ENCODE peak calls at places on chromosome 18, in seven cellular contexts. One of them, this sample, is unnamed. For H3K4me1, the result is how much of the 10 kb centered on the place peaks cover.

GRCh38 chr18:69874058-69874457 is 73.6 kb downstream of the CD226 start:
- DNase-seq in Caco-2: no peak
- DNase-seq in DND-41: no peak
- DNase-seq in lower lobe of right lung: no peak
- DNase-seq in A549: no peak
- DNase-seq in mucosa of descending colon: no peak
- DNase-seq in upper lobe of left lung: no peak
- DNase-seq in this sample: no peak

GRCh38 chr18:74282359-74283254 is 9.2 kb downstream of the CYB5A start:
- DNase-seq in DND-41: no peak
- DNase-seq in Caco-2: peak
- DNase-seq in lower lobe of right lung: no peak
- DNase-seq in mucosa of descending colon: peak
- DNase-seq in A549: no peak
- DNase-seq in upper lobe of left lung: no peak
- DNase-seq in this sample: no peak

GRCh38 chr18:75341267-75341666 is 86.2 kb downstream of the SMIM21 start:
- DNase-seq in A549: no peak
- DNase-seq in lower lobe of right lung: no peak
- DNase-seq in Caco-2: no peak
- DNase-seq in DND-41: no peak
- DNase-seq in upper lobe of left lung: no peak
- DNase-seq in mucosa of descending colon: no peak
- DNase-seq in this sample: no peak

GRCh38 chr18:12500986-12501385 is 93.3 kb downstream of the PRELID3A start:
- DNase-seq in A549: no peak
- DNase-seq in lower lobe of right lung: no peak
- DNase-seq in upper lobe of left lung: no peak
- DNase-seq in DND-41: no peak
- DNase-seq in mucosa of descending colon: no peak
- DNase-seq in Caco-2: no peak
- DNase-seq in this sample: no peak

GRCh38 chr18:14189858-14190257 is 57.6 kb upstream of the ZNF519 start:
- DNase-seq in Caco-2: peak
- DNase-seq in A549: peak
- DNase-seq in mucosa of descending colon: no peak
- DNase-seq in upper lobe of left lung: no peak
- DNase-seq in DND-41: no peak
- DNase-seq in lower lobe of right lung: no peak
- DNase-seq in this sample: no peak

GRCh38 chr18:79657342-79657996 is 22.1 kb upstream of the CTDP1 start:
- DNase-seq in lower lobe of right lung: no peak
- DNase-seq in A549: no peak
- DNase-seq in mucosa of descending colon: no peak
- DNase-seq in DND-41: no peak
- DNase-seq in upper lobe of left lung: no peak
- DNase-seq in Caco-2: no peak
- DNase-seq in this sample: no peak

GRCh38 chr18:13474336-13474735 is 252.0 kb downstream of the FAM210A start:
- DNase-seq in upper lobe of left lung: no peak
- DNase-seq in A549: no peak
- DNase-seq in mucosa of descending colon: no peak
- DNase-seq in lower lobe of right lung: no peak
- DNase-seq in Caco-2: no peak
- DNase-seq in DND-41: no peak
- DNase-seq in this sample: no peak

GRCh38 chr18:63994783-63995399 is 25.0 kb downstream of the SERPINB8 start:
- DNase-seq in upper lobe of left lung: peak
- DNase-seq in mucosa of descending colon: peak
- DNase-seq in lower lobe of right lung: peak
- DNase-seq in DND-41: peak
- DNase-seq in A549: peak
- DNase-seq in Caco-2: peak
- DNase-seq in this sample: peak

GRCh38 chr18:31505161-31505560 is 7.2 kb downstream of the DSG2 start:
- DNase-seq in DND-41: no peak
- DNase-seq in mucosa of descending colon: no peak
- DNase-seq in Caco-2: no peak
- DNase-seq in lower lobe of right lung: no peak
- DNase-seq in upper lobe of left lung: no peak
- DNase-seq in A549: no peak
- DNase-seq in this sample: no peak

GRCh38 chr18:31451625-31452024 is 4.1 kb downstream of the DSG3 start:
- DNase-seq in A549: no peak
- DNase-seq in Caco-2: no peak
- DNase-seq in upper lobe of left lung: no peak
- DNase-seq in DND-41: no peak
- DNase-seq in lower lobe of right lung: no peak
- DNase-seq in mucosa of descending colon: no peak
- DNase-seq in this sample: no peak

GRCh38 chr18:34158881-34159690 is 65.6 kb downstream of the NOL4 start:
- DNase-seq in DND-41: no peak
- DNase-seq in lower lobe of right lung: peak
- DNase-seq in A549: no peak
- DNase-seq in upper lobe of left lung: no peak
- DNase-seq in Caco-2: no peak
- DNase-seq in mucosa of descending colon: peak
- DNase-seq in this sample: no peak

GRCh38 chr18:36733150-36733549 is 95.7 kb downstream of the TPGS2 start:
- DNase-seq in upper lobe of left lung: no peak
- DNase-seq in A549: no peak
- DNase-seq in mucosa of descending colon: no peak
- DNase-seq in lower lobe of right lung: no peak
- DNase-seq in DND-41: no peak
- DNase-seq in Caco-2: no peak
- DNase-seq in this sample: no peak

GRCh38 chr18:71001597-71001996 is 712.8 kb downstream of the SOCS6 start:
- DNase-seq in A549: no peak
- DNase-seq in lower lobe of right lung: no peak
- DNase-seq in upper lobe of left lung: no peak
- DNase-seq in DND-41: no peak
- DNase-seq in Caco-2: no peak
- DNase-seq in mucosa of descending colon: no peak
- DNase-seq in this sample: no peak

GRCh38 chr18:28163201-28163778 is 13.6 kb downstream of the CDH2 start:
- DNase-seq in mucosa of descending colon: no peak
- DNase-seq in A549: no peak
- DNase-seq in Caco-2: no peak
- DNase-seq in DND-41: no peak
- DNase-seq in upper lobe of left lung: no peak
- DNase-seq in lower lobe of right lung: no peak
- DNase-seq in this sample: no peak

GRCh38 chr18:48913201-48913600 is 37.6 kb downstream of the SMAD7 start:
- DNase-seq in DND-41: no peak
- DNase-seq in Caco-2: no peak
- DNase-seq in upper lobe of left lung: no peak
- DNase-seq in mucosa of descending colon: peak
- DNase-seq in lower lobe of right lung: no peak
- DNase-seq in A549: no peak
- DNase-seq in this sample: peak

GRCh38 chr18:48913723-48914122 is 37.0 kb downstream of the SMAD7 start:
- DNase-seq in lower lobe of right lung: no peak
- DNase-seq in upper lobe of left lung: no peak
- DNase-seq in DND-41: no peak
- DNase-seq in A549: no peak
- DNase-seq in mucosa of descending colon: no peak
- DNase-seq in Caco-2: no peak
- DNase-seq in this sample: no peak

GRCh38 chr18:48917579-48918101 is 33.1 kb downstream of the SMAD7 start:
- DNase-seq in Caco-2: no peak
- DNase-seq in upper lobe of left lung: no peak
- DNase-seq in mucosa of descending colon: peak
- DNase-seq in lower lobe of right lung: no peak
- DNase-seq in DND-41: no peak
- DNase-seq in A549: no peak
- DNase-seq in this sample: no peak

GRCh38 chr18:48915621-48916425 is 34.9 kb downstream of the SMAD7 start:
- DNase-seq in Caco-2: no peak
- DNase-seq in upper lobe of left lung: no peak
- DNase-seq in A549: no peak
- DNase-seq in mucosa of descending colon: no peak
- DNase-seq in DND-41: no peak
- DNase-seq in lower lobe of right lung: no peak
- DNase-seq in this sample: no peak

DNA sequence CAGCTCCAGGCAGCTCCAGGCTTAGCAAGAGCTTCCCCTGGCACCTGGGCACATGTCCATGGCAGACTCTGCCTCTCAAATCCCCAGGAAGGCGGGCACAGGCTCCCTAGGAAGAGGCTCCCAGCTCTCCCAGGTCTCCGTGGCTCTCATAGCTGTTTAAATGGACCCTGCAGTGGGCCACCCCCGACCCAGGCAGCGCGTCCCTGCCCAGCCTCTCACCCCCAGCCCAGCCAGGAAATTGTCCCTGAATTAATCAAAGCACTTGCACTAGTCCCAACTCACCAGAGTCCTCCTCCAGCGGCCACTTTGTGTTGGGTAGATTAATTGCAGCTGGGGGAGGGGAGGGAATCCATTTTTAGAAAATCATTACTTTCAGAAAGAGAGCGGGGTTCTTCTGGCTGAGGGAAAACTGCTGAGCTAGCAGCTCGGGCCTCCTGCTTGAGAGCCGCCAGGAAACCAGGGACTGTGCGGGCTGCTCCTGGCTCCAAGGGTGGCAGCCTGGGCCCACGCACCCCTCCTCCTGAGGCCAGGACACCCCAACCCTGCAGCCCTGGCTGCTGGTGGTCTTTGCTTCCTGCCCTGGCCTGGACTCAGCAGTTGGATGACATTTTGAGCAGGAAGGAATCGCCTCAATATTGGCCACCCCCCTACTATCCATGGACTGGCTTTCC is 36.0 kb downstream of the SMAD7 start:
- DNase-seq in Caco-2: no peak
- DNase-seq in lower lobe of right lung: no peak
- DNase-seq in DND-41: no peak
- DNase-seq in mucosa of descending colon: no peak
- DNase-seq in upper lobe of left lung: no peak
- DNase-seq in A549: no peak
- DNase-seq in this sample: no peak
- TF ChIP-seq CTCF in Caco-2: no peak
- TF ChIP-seq CTCF in lower lobe of right lung: no peak
- TF ChIP-seq CTCF in DND-41: no peak
- TF ChIP-seq CTCF in mucosa of descending colon: no peak
- TF ChIP-seq CTCF in upper lobe of left lung: no peak
- TF ChIP-seq CTCF in A549: no peak
- TF ChIP-seq CTCF in this sample: no peak

GRCh38 chr18:38851526-38851925 is 1285.9 kb upstream of the CELF4 start:
- DNase-seq in lower lobe of right lung: no peak
- DNase-seq in Caco-2: no peak
- DNase-seq in upper lobe of left lung: no peak
- DNase-seq in DND-41: no peak
- DNase-seq in mucosa of descending colon: no peak
- DNase-seq in A549: no peak
- DNase-seq in this sample: no peak

DNA sequence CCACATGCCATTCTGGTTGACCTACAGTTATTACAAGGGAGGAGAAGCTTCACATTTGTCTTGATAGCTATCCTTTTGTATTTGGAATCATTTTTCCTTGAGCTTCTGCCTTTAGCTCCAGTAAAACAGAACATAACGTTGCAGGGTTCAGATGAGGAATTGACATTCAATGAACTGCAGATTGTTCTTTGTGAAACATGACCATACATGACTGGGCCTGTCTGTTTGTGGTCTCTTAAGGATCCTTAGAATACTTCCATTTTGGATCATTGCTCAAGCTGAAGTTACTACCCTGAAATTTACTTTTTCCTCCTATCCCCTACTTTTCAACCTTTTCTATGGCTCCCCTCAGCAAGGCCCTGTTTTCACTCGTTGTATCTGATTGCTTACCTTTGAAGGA is 1281.7 kb upstream of the CELF4 start:
- DNase-seq in Caco-2: no peak
- DNase-seq in lower lobe of right lung: no peak
- DNase-seq in A549: no peak
- DNase-seq in DND-41: no peak
- DNase-seq in mucosa of descending colon: no peak
- DNase-seq in upper lobe of left lung: no peak
- DNase-seq in this sample: no peak
- H3K4me1 ChIP-seq in Caco-2: under half
- H3K4me1 ChIP-seq in lower lobe of right lung: under half
- H3K4me1 ChIP-seq in A549: under half
- H3K4me1 ChIP-seq in DND-41: under half
- H3K4me1 ChIP-seq in mucosa of descending colon: under half
- H3K4me1 ChIP-seq in upper lobe of left lung: under half
- H3K4me1 ChIP-seq in this sample: under half

DNA sequence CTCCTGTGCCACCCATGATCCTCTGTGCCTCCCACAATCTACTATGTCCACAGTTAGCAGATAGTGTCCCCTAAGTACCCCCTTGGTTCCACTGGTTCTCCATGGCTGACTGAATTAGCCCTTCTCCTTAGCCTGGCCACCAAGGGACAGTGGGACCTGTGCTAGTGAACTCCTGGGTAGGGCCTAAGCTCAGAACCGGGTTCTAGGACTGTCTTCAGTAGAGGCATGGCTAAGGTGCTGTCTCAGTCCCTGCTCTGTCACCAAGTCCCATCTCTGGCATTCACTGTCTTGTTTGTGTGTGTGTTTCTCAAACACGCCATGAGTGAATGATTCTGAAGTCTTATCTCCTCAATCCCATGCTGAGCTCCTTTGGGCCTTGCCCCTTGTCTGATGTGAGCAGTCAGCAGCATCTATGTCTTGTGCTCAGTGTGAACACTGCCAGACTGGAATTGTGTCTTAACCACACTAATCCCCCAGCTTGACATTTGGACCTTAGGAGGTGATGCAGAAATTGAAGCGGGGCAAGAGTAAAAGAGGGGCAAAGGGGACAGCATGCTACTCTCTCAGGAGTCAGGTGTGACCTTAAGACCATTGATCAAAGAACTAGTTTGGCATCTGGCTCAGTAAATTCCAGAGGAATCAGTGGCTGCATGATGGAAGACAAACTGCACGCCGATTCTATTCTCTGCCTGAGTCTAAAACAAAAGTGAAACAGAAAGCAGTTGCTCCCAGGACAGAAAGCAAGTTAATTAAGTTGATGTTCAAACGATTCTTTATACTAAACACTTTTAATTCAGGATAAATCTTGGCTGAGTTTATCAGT is 190.5 kb downstream of the ALPK2 start:
- DNase-seq in lower lobe of right lung: no peak
- DNase-seq in DND-41: peak
- DNase-seq in A549: no peak
- DNase-seq in mucosa of descending colon: no peak
- DNase-seq in Caco-2: peak
- DNase-seq in upper lobe of left lung: no peak
- DNase-seq in this sample: no peak
- H3K4me3 ChIP-seq in lower lobe of right lung: peak
- H3K4me3 ChIP-seq in DND-41: peak
- H3K4me3 ChIP-seq in A549: no peak
- H3K4me3 ChIP-seq in mucosa of descending colon: no peak
- H3K4me3 ChIP-seq in Caco-2: no peak
- H3K4me3 ChIP-seq in upper lobe of left lung: peak
- H3K4me3 ChIP-seq in this sample: peak

DNA sequence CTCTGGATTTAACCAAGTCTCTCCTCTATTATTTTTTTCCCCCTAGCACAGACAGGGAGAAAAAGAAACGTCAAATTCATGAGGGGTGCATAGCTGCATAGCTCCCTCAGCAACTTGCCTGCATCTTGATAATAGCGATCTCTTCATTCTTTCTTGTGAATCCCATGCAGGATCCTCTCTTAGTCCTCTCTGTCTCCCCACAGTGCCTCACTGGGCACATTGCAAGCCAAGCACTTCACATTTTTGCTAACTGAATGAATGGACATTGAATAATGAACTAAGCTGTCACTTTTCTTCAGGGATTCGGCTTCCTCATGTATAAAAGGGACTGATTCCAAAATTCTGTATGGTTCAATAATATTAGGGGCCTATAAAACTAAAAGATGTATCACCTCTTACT is 2.9 kb upstream of the EPB41L3 start:
- DNase-seq in mucosa of descending colon: no peak
- DNase-seq in lower lobe of right lung: no peak
- DNase-seq in upper lobe of left lung: no peak
- DNase-seq in DND-41: no peak
- DNase-seq in Caco-2: peak
- DNase-seq in A549: peak
- DNase-seq in this sample: no peak
- TF ChIP-seq CTCF in mucosa of descending colon: no peak
- TF ChIP-seq CTCF in lower lobe of right lung: peak
- TF ChIP-seq CTCF in upper lobe of left lung: peak
- TF ChIP-seq CTCF in DND-41: peak
- TF ChIP-seq CTCF in Caco-2: peak
- TF ChIP-seq CTCF in A549: no peak
- TF ChIP-seq CTCF in this sample: no peak